ENCODE peak calls at places on chromosomes 12 and 14, in eight cellular contexts. One of them, this sample, is unnamed.
A peak's percentile ranks its signal among the peaks of the same experiment; 100 is the strongest.

GRCh38 chr12:84874125-84874824 is 38.3 kb downstream of the SLC6A15 start:
- DNase-seq in Panc1: peak; percentile 10
- DNase-seq in GM23338: peak; percentile 82
- DNase-seq in suprapubic skin: no peak
- DNase-seq in stomach: no peak
- DNase-seq in breast epithelium: no peak
- DNase-seq in HepG2: peak; percentile 38
- DNase-seq in SK-N-SH: peak; percentile 38
- DNase-seq in this sample: no peak

GRCh38 chr14:100155049-100155621 is 4.3 kb downstream of the DEGS2 start:
- DNase-seq in GM23338: peak; percentile 91
- DNase-seq in SK-N-SH: peak; percentile 64
- DNase-seq in suprapubic skin: no peak
- DNase-seq in breast epithelium: peak; percentile 49
- DNase-seq in HepG2: peak; percentile 46
- DNase-seq in Panc1: peak; percentile 12
- DNase-seq in stomach: no peak
- DNase-seq in this sample: no peak

GRCh38 chr12:1525858-1526257 is 68.5 kb downstream of the FBXL14 start:
- DNase-seq in breast epithelium: no peak
- DNase-seq in suprapubic skin: no peak
- DNase-seq in SK-N-SH: no peak
- DNase-seq in HepG2: no peak
- DNase-seq in GM23338: no peak
- DNase-seq in stomach: no peak
- DNase-seq in Panc1: no peak
- DNase-seq in this sample: no peak

GRCh38 chr14:32847867-32848266 is 90.8 kb upstream of the NPAS3 start:
- DNase-seq in HepG2: no peak
- DNase-seq in breast epithelium: no peak
- DNase-seq in SK-N-SH: no peak
- DNase-seq in Panc1: no peak
- DNase-seq in stomach: no peak
- DNase-seq in GM23338: no peak
- DNase-seq in suprapubic skin: no peak
- DNase-seq in this sample: no peak

GRCh38 chr12:3294481-3294911 is 196.5 kb upstream of the PRMT8 start:
- DNase-seq in Panc1: no peak
- DNase-seq in GM23338: no peak
- DNase-seq in breast epithelium: no peak
- DNase-seq in suprapubic skin: no peak
- DNase-seq in SK-N-SH: peak; percentile 92
- DNase-seq in stomach: no peak
- DNase-seq in HepG2: no peak
- DNase-seq in this sample: no peak

GRCh38 chr14:23725980-23726746 is 90.0 kb downstream of the DHRS2 start:
- DNase-seq in SK-N-SH: no peak
- DNase-seq in GM23338: no peak
- DNase-seq in Panc1: no peak
- DNase-seq in suprapubic skin: no peak
- DNase-seq in breast epithelium: no peak
- DNase-seq in HepG2: no peak
- DNase-seq in stomach: no peak
- DNase-seq in this sample: no peak

GRCh38 chr12:53059434-53060063 is 9.7 kb downstream of the TNS2 start:
- DNase-seq in suprapubic skin: peak; percentile 80
- DNase-seq in Panc1: no peak
- DNase-seq in breast epithelium: peak; percentile 17
- DNase-seq in GM23338: no peak
- DNase-seq in HepG2: no peak
- DNase-seq in stomach: no peak
- DNase-seq in SK-N-SH: no peak
- DNase-seq in this sample: no peak

GRCh38 chr14:81246561-81247270 is 26.0 kb upstream of the GTF2A1 start:
- DNase-seq in stomach: no peak
- DNase-seq in breast epithelium: no peak
- DNase-seq in GM23338: no peak
- DNase-seq in HepG2: no peak
- DNase-seq in SK-N-SH: no peak
- DNase-seq in Panc1: no peak
- DNase-seq in suprapubic skin: no peak
- DNase-seq in this sample: no peak

GRCh38 chr12:100329800-100330199 is 27.1 kb upstream of the SLC17A8 start:
- DNase-seq in GM23338: no peak
- DNase-seq in suprapubic skin: no peak
- DNase-seq in breast epithelium: no peak
- DNase-seq in Panc1: no peak
- DNase-seq in HepG2: no peak
- DNase-seq in SK-N-SH: no peak
- DNase-seq in stomach: no peak
- DNase-seq in this sample: no peak

GRCh38 chr12:121918679-121919038 is 267 bp downstream of the CFAP251 start:
- DNase-seq in GM23338: peak; percentile 58
- DNase-seq in HepG2: no peak
- DNase-seq in suprapubic skin: no peak
- DNase-seq in breast epithelium: no peak
- DNase-seq in SK-N-SH: no peak
- DNase-seq in stomach: no peak
- DNase-seq in Panc1: no peak
- DNase-seq in this sample: no peak

GRCh38 chr14:50599700-50600444 is 39.9 kb downstream of the ATL1 start:
- DNase-seq in breast epithelium: no peak
- DNase-seq in suprapubic skin: no peak
- DNase-seq in GM23338: peak; percentile 68
- DNase-seq in HepG2: peak; percentile 36
- DNase-seq in stomach: no peak
- DNase-seq in Panc1: peak; percentile 20
- DNase-seq in SK-N-SH: peak; percentile 13
- DNase-seq in this sample: no peak

GRCh38 chr14:100140452-100141132 is 18.9 kb downstream of the DEGS2 start:
- DNase-seq in suprapubic skin: no peak
- DNase-seq in stomach: peak; percentile 51
- DNase-seq in Panc1: no peak
- DNase-seq in HepG2: peak; percentile 82
- DNase-seq in GM23338: peak; percentile 90
- DNase-seq in SK-N-SH: no peak
- DNase-seq in breast epithelium: no peak
- DNase-seq in this sample: no peak

DNA sequence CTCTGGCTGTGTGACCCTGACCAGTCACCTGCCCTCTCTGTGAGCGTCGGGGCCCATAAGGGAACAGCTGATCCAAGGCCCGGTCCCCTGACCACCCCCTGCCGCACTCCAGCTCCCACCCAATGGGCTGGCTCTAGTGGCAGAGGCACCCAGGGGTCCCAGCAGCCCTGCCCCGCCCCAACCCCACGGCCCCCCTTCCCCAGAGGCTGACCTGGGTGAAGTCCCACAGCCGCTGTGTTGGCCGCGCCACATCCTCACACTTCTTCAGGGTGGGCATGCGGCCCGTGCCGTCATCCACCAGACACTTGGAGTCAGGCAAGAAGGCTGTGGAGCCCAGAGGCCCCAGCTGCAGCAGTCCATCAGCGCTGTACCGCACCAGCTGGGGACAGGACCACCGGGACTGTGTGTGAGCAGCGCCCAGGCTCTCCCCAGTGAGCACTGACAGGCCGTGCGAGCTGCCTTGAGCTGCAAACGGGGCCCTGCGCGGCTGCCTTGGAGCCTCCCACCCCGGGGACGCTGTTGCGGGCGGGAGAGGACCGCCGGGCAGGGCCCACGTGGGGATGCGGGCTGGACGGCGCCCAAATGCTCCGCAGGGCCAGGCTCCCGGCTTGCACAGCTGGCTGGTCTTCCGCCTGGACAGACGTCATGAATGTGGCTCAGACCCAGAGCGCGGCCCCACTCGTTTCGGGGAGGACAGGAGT is 53.5 kb downstream of the NOC4L start:
- DNase-seq in HepG2: no peak
- DNase-seq in Panc1: no peak
- DNase-seq in suprapubic skin: no peak
- DNase-seq in GM23338: no peak
- DNase-seq in breast epithelium: no peak
- DNase-seq in stomach: no peak
- DNase-seq in SK-N-SH: no peak
- DNase-seq in this sample: no peak
- TF ChIP-seq POLR2AphosphoS5 in HepG2: no peak
- TF ChIP-seq POLR2AphosphoS5 in Panc1: no peak
- TF ChIP-seq POLR2AphosphoS5 in suprapubic skin: no peak
- TF ChIP-seq POLR2AphosphoS5 in GM23338: no peak
- TF ChIP-seq POLR2AphosphoS5 in breast epithelium: no peak
- TF ChIP-seq POLR2AphosphoS5 in stomach: no peak
- TF ChIP-seq POLR2AphosphoS5 in SK-N-SH: no peak
- TF ChIP-seq POLR2AphosphoS5 in this sample: no peak

GRCh38 chr14:68144051-68144681 is 324.6 kb downstream of the RAD51B start:
- DNase-seq in breast epithelium: peak; percentile 74
- DNase-seq in HepG2: peak; percentile 44
- DNase-seq in SK-N-SH: no peak
- DNase-seq in GM23338: no peak
- DNase-seq in suprapubic skin: peak; percentile 81
- DNase-seq in Panc1: no peak
- DNase-seq in stomach: no peak
- DNase-seq in this sample: peak; percentile 90
- H3K27ac ChIP-seq in breast epithelium: peak overlapping the region; percentile 89
- H3K27ac ChIP-seq in HepG2: no peak overlapping the region
- H3K27ac ChIP-seq in SK-N-SH: peak overlapping the region; percentile 95
- H3K27ac ChIP-seq in GM23338: no peak overlapping the region
- H3K27ac ChIP-seq in suprapubic skin: peak overlapping the region; percentile 83
- H3K27ac ChIP-seq in Panc1: peak overlapping the region; percentile 85
- H3K27ac ChIP-seq in stomach: peak overlapping the region; percentile 80
- H3K27ac ChIP-seq in this sample: peak overlapping the region; percentile 70

GRCh38 chr14:93970967-93971634 is 5.3 kb downstream of the ASB2 start:
- DNase-seq in suprapubic skin: no peak
- DNase-seq in GM23338: no peak
- DNase-seq in breast epithelium: peak; percentile 23
- DNase-seq in SK-N-SH: no peak
- DNase-seq in HepG2: no peak
- DNase-seq in Panc1: no peak
- DNase-seq in stomach: peak; percentile 50
- DNase-seq in this sample: no peak
- TF ChIP-seq POLR2AphosphoS5 in suprapubic skin: no peak
- TF ChIP-seq POLR2AphosphoS5 in GM23338: no peak
- TF ChIP-seq POLR2AphosphoS5 in breast epithelium: no peak
- TF ChIP-seq POLR2AphosphoS5 in SK-N-SH: no peak
- TF ChIP-seq POLR2AphosphoS5 in HepG2: no peak
- TF ChIP-seq POLR2AphosphoS5 in Panc1: no peak
- TF ChIP-seq POLR2AphosphoS5 in stomach: no peak
- TF ChIP-seq POLR2AphosphoS5 in this sample: no peak

DNA sequence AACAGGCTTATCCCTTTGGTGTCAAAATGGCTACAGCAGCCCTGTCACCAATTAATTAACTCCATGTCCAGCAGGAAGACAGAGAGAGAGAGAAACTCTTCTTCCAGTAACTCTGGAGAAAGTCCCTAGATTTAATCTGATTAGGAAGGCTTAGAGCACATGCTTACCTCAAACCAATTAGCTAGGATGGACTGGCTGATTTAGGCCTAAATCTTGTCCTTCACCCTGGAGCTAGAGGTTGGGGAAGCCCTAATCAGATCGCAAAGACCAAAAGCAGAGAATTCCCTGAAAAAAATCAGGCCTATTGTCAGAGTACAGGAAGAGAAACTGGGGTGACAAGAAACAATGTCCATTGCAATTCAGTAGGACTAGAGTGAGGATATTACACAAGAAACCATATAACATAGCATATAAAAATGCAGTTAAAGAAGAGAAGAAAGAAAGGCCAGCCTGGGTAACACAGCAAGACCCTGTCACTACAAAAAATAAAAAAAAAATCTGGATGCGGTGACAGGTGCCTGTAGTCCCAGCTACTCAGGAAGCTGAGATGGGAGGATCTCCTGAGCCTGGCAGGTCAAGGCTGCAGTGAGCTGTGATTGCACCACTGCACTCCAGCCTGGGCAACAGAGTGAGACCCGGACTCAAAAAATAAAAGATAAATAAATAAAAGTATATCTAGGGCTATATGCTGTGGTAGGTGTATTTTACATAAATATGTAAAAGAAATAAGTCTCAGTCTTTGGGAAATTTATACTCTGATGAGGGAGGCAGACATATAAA is 34.9 kb upstream of the TUBA1A start:
- DNase-seq in stomach: no peak
- DNase-seq in SK-N-SH: peak; percentile 45
- DNase-seq in suprapubic skin: peak; percentile 3
- DNase-seq in breast epithelium: no peak
- DNase-seq in Panc1: no peak
- DNase-seq in GM23338: no peak
- DNase-seq in HepG2: no peak
- DNase-seq in this sample: no peak
- H3K27ac ChIP-seq in stomach: no peak overlapping the region
- H3K27ac ChIP-seq in SK-N-SH: peak overlapping the region; percentile 80
- H3K27ac ChIP-seq in suprapubic skin: peak overlapping the region; percentile 69
- H3K27ac ChIP-seq in breast epithelium: peak overlapping the region; percentile 76
- H3K27ac ChIP-seq in Panc1: no peak overlapping the region
- H3K27ac ChIP-seq in GM23338: no peak overlapping the region
- H3K27ac ChIP-seq in HepG2: no peak overlapping the region
- H3K27ac ChIP-seq in this sample: peak overlapping the region; percentile 55